ENCODE peak calls at places on chromosomes 11 and 22, in four cellular contexts. One of them, this sample, is unnamed.

GRCh38 chr11:26043665-26044064 is 288.3 kb upstream of the ANO3 start:
- DNase-seq in left ventricle myocardium inferior: no peak
- DNase-seq in tibial artery: no peak
- DNase-seq in CD4-positive, alpha-beta T cell: no peak
- DNase-seq in this sample: no peak

GRCh38 chr22:20188567-20188877 is 37.7 kb upstream of the CCDC188 start:
- DNase-seq in CD4-positive, alpha-beta T cell: no peak
- DNase-seq in tibial artery: no peak
- DNase-seq in left ventricle myocardium inferior: no peak
- DNase-seq in this sample: no peak

GRCh38 chr22:31084811-31085492 is 3.8 kb downstream of the SMTN start:
- DNase-seq in tibial artery: peak; percentile 91
- DNase-seq in left ventricle myocardium inferior: peak; percentile 90
- DNase-seq in CD4-positive, alpha-beta T cell: peak; percentile 85
- DNase-seq in this sample: peak; percentile 83

GRCh38 chr11:124276081-124276480 is 19.9 kb downstream of the OR8G5 start:
- DNase-seq in tibial artery: no peak
- DNase-seq in left ventricle myocardium inferior: no peak
- DNase-seq in CD4-positive, alpha-beta T cell: no peak
- DNase-seq in this sample: no peak

GRCh38 chr22:45460288-45461109 is 42.2 kb upstream of the FBLN1 start:
- DNase-seq in tibial artery: peak; percentile 69
- DNase-seq in CD4-positive, alpha-beta T cell: no peak
- DNase-seq in left ventricle myocardium inferior: peak; percentile 84
- DNase-seq in this sample: no peak

GRCh38 chr11:43936081-43936480 is 6.4 kb upstream of the C11orf96 start:
- DNase-seq in tibial artery: no peak
- DNase-seq in left ventricle myocardium inferior: no peak
- DNase-seq in CD4-positive, alpha-beta T cell: no peak
- DNase-seq in this sample: no peak

GRCh38 chr11:121968638-121969037 is 147.4 kb downstream of the BLID start:
- DNase-seq in tibial artery: no peak
- DNase-seq in CD4-positive, alpha-beta T cell: no peak
- DNase-seq in left ventricle myocardium inferior: no peak
- DNase-seq in this sample: no peak

GRCh38 chr11:94602430-94603372 is 35.5 kb downstream of the PIWIL4 start:
- DNase-seq in CD4-positive, alpha-beta T cell: peak; percentile 33
- DNase-seq in tibial artery: peak; percentile 59
- DNase-seq in left ventricle myocardium inferior: peak; percentile 40
- DNase-seq in this sample: no peak

GRCh38 chr11:19820100-19820499 is 107.5 kb downstream of the NAV2 start:
- DNase-seq in CD4-positive, alpha-beta T cell: no peak
- DNase-seq in left ventricle myocardium inferior: no peak
- DNase-seq in tibial artery: no peak
- DNase-seq in this sample: no peak

DNA sequence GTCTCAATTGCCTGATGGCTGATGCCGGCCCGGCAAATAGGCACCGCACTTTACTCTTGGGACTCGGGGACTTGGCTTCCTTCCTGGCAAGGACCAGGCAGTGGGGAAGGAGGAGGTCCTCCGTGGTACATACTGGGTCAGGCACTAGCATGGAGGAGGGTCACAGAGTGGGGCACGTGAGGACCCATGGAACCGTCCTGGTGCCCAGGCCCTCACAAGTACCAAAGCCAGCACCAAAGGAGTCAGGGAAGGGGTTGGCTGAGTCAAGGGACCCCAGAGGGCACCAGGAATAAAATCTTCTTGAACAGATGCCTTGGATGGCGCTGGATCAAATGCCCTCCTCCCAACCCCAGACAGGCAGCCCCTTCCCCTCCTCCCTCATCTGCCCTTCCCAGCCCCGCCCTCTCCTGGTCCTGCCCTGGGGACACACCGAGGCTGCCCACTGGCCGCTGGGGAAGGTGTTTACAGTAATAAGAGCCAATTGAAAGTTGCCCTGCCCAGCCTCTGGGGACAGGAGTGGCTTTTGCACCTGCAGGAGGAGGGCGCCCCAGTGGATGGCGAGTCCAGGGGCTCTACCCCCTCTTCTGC is 5.6 kb upstream of the CARNS1 start:
- DNase-seq in tibial artery: no peak
- DNase-seq in CD4-positive, alpha-beta T cell: no peak
- DNase-seq in left ventricle myocardium inferior: no peak
- DNase-seq in this sample: no peak
- TF ChIP-seq CTCF in tibial artery: no peak
- TF ChIP-seq CTCF in CD4-positive, alpha-beta T cell: no peak
- TF ChIP-seq CTCF in left ventricle myocardium inferior: no peak
- TF ChIP-seq CTCF in this sample: no peak

GRCh38 chr11:131446657-131447056 is 76.2 kb downstream of the NTM start:
- DNase-seq in CD4-positive, alpha-beta T cell: no peak
- DNase-seq in left ventricle myocardium inferior: no peak
- DNase-seq in tibial artery: no peak
- DNase-seq in this sample: no peak
- TF ChIP-seq CTCF in CD4-positive, alpha-beta T cell: no peak
- TF ChIP-seq CTCF in left ventricle myocardium inferior: no peak
- TF ChIP-seq CTCF in tibial artery: no peak
- TF ChIP-seq CTCF in this sample: no peak

DNA sequence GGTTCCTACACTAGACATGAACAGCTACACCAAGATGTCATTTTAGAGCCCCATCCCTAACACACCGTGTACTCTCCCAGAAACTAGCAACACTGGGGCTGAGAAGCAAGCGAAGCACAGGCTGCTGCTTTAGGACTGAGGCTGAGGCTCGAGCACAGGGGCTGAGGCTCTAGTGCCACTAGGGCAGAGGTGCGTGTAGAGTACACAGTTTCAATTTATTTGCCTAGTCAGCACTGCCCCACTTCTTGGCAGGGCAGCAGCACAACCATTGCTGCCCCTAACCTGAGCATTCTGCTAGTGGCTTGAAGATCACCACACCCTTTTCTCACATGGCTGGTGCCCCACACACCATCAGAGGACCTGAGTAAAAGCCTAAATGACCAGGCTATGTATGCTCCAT is 713.2 kb downstream of the LRRC4C start:
- DNase-seq in CD4-positive, alpha-beta T cell: no peak
- DNase-seq in tibial artery: no peak
- DNase-seq in left ventricle myocardium inferior: no peak
- DNase-seq in this sample: no peak
- TF ChIP-seq CTCF in CD4-positive, alpha-beta T cell: no peak
- TF ChIP-seq CTCF in tibial artery: no peak
- TF ChIP-seq CTCF in left ventricle myocardium inferior: no peak
- TF ChIP-seq CTCF in this sample: no peak

DNA sequence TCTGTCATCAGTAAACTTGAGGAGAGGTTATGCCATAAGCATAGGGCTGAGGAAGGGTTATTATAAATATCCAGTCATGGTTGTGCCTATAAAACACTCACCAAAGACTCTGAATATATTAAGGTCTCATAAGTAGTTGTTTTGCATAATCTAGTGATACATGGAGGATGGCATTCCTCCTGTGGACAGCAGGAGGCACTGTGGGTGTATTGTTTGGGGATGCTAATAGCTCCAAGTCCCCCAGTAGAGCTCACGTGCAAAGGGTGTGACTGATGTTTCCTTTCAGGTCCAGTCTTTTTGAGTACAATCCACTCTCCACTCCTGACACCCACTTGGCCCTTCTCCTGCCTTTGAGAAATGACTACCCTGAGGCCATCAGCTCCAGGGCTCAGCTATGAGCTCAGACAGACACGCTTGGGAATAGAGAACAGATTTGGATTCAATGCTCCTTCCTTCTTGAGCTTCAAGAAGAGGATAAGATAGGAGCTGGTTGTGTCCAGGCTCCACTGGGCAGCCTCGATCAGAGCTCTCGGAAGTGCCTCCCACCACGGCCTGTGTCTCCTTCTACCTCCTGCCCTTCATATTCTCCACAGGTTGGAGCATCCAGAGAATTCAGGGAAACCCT is 85.2 kb upstream of the IGLL5 start:
- DNase-seq in CD4-positive, alpha-beta T cell: peak; percentile 54
- DNase-seq in left ventricle myocardium inferior: no peak
- DNase-seq in tibial artery: no peak
- DNase-seq in this sample: no peak
- TF ChIP-seq CTCF in CD4-positive, alpha-beta T cell: peak; percentile 83
- TF ChIP-seq CTCF in left ventricle myocardium inferior: peak; percentile 14
- TF ChIP-seq CTCF in tibial artery: no peak
- TF ChIP-seq CTCF in this sample: no peak

DNA sequence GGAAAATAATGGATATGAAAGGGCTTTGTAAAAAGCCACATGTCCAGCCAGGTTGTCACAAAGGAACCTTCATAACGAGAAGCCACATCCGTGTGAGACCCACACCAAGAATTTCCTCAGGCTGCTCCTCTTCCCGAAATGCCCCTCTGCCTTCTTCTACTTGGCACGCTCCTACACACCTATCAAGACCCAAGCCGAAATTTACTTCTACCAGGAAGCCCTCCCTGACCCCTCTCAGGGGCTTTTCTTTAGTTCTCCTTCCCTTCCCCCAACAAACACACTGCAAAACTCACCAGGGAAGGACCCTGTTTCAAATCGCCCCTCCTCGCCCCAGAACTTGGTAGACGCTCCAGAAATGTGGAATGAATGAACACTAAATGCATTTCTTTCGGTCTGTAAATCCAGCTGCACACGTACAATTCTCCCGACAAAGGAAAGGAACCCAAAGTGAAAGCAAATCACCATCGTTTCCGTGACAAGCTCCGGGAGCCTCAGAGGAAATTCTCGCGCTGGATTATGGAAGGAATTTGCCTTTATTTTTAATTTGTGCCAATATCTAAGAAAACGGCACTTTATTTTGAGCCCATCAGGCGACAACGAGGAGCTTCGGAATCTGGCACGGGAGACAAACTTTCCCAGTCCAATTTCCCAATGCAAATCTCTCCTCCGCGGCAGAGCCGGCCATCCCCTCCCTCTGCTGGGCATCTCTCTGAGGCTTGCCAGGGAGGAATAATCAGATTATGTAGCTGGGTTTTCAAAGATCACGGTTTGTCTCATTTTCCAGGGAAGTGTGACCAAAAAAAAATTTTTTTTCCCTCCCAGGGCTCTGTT is 13.2 kb upstream of the SHISAL1 start:
- DNase-seq in left ventricle myocardium inferior: no peak
- DNase-seq in CD4-positive, alpha-beta T cell: no peak
- DNase-seq in tibial artery: no peak
- DNase-seq in this sample: no peak
- TF ChIP-seq CTCF in left ventricle myocardium inferior: peak; percentile 39
- TF ChIP-seq CTCF in CD4-positive, alpha-beta T cell: no peak
- TF ChIP-seq CTCF in tibial artery: no peak
- TF ChIP-seq CTCF in this sample: no peak

GRCh38 chr11:29959488-29959887 is 57.3 kb downstream of the KCNA4 start:
- DNase-seq in CD4-positive, alpha-beta T cell: no peak
- DNase-seq in tibial artery: no peak
- DNase-seq in left ventricle myocardium inferior: no peak
- DNase-seq in this sample: no peak

GRCh38 chr11:29963796-29964195 is 53.0 kb downstream of the KCNA4 start:
- DNase-seq in tibial artery: no peak
- DNase-seq in left ventricle myocardium inferior: no peak
- DNase-seq in CD4-positive, alpha-beta T cell: no peak
- DNase-seq in this sample: no peak

GRCh38 chr11:29957406-29957805 is 59.4 kb downstream of the KCNA4 start:
- DNase-seq in left ventricle myocardium inferior: no peak
- DNase-seq in tibial artery: no peak
- DNase-seq in CD4-positive, alpha-beta T cell: no peak
- DNase-seq in this sample: no peak

GRCh38 chr11:29963068-29963467 is 53.8 kb downstream of the KCNA4 start:
- DNase-seq in left ventricle myocardium inferior: no peak
- DNase-seq in tibial artery: no peak
- DNase-seq in CD4-positive, alpha-beta T cell: no peak
- DNase-seq in this sample: no peak

GRCh38 chr11:29962243-29962642 is 54.6 kb downstream of the KCNA4 start:
- DNase-seq in CD4-positive, alpha-beta T cell: no peak
- DNase-seq in left ventricle myocardium inferior: no peak
- DNase-seq in tibial artery: no peak
- DNase-seq in this sample: no peak
- TF ChIP-seq CTCF in CD4-positive, alpha-beta T cell: no peak
- TF ChIP-seq CTCF in left ventricle myocardium inferior: peak; percentile 39
- TF ChIP-seq CTCF in tibial artery: no peak
- TF ChIP-seq CTCF in this sample: no peak

DNA sequence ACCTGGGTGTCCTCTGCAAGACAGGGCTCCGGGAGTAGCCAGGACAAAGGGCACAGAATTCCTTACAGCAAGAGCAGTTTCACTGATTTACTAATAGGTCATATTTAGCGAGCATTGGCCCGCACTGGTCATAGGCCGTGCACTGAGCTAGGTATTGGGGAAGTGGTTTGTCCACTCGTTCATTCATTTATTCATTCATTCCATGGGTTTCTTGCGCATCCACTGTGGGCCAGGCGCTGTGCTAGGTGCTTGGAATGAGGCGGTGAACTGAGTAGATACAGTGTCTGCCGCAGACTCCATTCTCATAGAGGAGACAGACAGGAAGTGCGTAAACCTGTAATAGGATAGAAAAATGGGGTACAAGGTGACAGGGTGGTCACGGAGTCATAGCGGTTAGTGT is 13.2 kb upstream of the LINC01488 start:
- DNase-seq in left ventricle myocardium inferior: peak; percentile 2
- DNase-seq in tibial artery: no peak
- DNase-seq in CD4-positive, alpha-beta T cell: no peak
- DNase-seq in this sample: no peak
- TF ChIP-seq CTCF in left ventricle myocardium inferior: no peak
- TF ChIP-seq CTCF in tibial artery: no peak
- TF ChIP-seq CTCF in CD4-positive, alpha-beta T cell: no peak
- TF ChIP-seq CTCF in this sample: no peak

DNA sequence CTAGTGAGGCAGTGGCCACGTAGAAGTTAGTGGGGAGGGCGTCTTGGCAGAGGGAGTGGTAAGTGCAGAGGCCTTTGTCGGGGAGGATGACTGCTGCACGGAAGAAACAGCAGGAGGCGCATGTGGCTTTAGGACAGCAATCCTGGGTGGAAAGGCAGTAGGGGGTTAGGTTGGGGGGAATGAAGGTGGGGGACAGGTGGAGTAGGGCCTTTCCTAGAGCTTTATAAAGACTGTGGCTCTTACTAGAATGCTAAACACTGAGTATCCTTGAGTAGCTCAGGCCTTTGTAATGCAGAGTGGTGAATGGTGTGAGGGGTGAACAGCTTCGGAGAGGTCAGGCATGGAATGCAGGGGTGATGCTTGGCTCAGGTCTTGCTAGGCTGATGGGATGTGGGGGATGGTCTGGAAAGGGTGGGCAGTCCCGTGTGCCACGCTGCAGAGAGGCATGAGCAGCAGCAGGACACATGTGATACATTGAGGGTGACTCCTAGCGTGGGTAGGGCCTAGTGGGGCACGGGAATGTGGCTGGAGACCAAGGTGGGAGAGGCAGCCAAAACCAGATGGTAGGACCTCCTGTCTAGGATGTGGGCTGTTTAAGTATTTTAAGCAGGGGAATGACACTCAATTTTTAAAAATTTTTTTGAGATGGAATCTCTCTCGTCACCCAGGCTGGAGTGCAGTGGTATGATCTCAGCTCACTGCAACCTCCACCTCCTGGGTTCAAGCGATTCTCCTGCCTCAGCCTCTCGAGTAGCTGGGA is 19.2 kb downstream of the AP2A2 start:
- DNase-seq in tibial artery: no peak
- DNase-seq in CD4-positive, alpha-beta T cell: no peak
- DNase-seq in left ventricle myocardium inferior: no peak
- DNase-seq in this sample: no peak
- TF ChIP-seq CTCF in tibial artery: no peak
- TF ChIP-seq CTCF in CD4-positive, alpha-beta T cell: no peak
- TF ChIP-seq CTCF in left ventricle myocardium inferior: no peak
- TF ChIP-seq CTCF in this sample: no peak

DNA sequence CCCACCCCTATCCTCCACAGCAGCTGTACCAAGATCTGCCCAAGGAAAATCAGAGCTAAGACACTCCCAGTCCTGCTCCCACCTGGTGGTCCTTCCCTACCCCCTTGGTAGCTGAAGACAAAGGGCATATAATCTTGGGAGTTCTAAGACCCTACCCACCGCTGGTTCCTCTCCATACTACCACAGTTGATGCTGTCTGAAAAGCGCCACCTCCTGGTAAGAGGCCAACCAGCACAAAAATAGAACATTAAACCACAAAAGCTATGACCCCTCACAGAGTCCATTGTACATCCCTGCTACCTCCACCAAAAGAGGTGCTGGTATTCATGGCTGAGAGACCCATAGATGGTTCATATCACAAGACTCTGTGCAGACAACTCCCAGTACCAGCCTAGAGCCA is 161.5 kb upstream of the ARHGAP42 start:
- DNase-seq in left ventricle myocardium inferior: no peak
- DNase-seq in CD4-positive, alpha-beta T cell: no peak
- DNase-seq in tibial artery: no peak
- DNase-seq in this sample: no peak
- TF ChIP-seq CTCF in left ventricle myocardium inferior: no peak
- TF ChIP-seq CTCF in CD4-positive, alpha-beta T cell: no peak
- TF ChIP-seq CTCF in tibial artery: no peak
- TF ChIP-seq CTCF in this sample: no peak

This sample was measured in activated B cell treated with CpG ODN at 0.5 μM for 24 hours.